ENCODE peak calls at places on chromosomes 16 and 17, in six cellular contexts. T is fibroblast of pulmonary artery, I is nephron progenitor cell, E is AG10803, A is type B pancreatic cell, M is left lung. H is an unnamed sample.

GRCh38 chr16:49961087-49961486 is 63.9 kb upstream of the CNEP1R1 start:
- DNase-seq in T (peak), I (no peak), E (peak), A (no peak), M (no peak), H (no peak)

GRCh38 chr16:4053663-4054479 is 62.4 kb downstream of the ADCY9 start:
- DNase-seq in T (peak), I (no peak), E (peak), A (peak), M (no peak), H (no peak)

GRCh38 chr17:42132941-42133340 is 10.3 kb downstream of the HSPB9 start:
- DNase-seq in T (peak), I (no peak), E (peak), A (no peak), M (peak), H (no peak)

GRCh38 chr16:62661435-62661834 is 625.2 kb upstream of the CDH8 start:
- DNase-seq in T (no peak), I (no peak), E (no peak), A (no peak), M (no peak), H (no peak)

GRCh38 chr17:41116292-41116691 is 1.9 kb downstream of the KRTAP4-11 start:
- DNase-seq in T (no peak), I (no peak), E (no peak), A (no peak), M (no peak), H (no peak)

GRCh38 chr16:3983081-3983520 is 102.6 kb upstream of the CREBBP start:
- DNase-seq in T (peak), I (peak), E (peak), A (peak), M (no peak), H (peak)

GRCh38 chr17:75856062-75856681 is 1.0 kb upstream of the WBP2 start:
- DNase-seq in T (no peak), I (no peak), E (no peak), A (peak), M (peak), H (no peak)

GRCh38 chr16:711548-712320 is 3.2 kb upstream of the METRN start:
- DNase-seq in T (peak), I (peak), E (peak), A (peak), M (peak), H (peak)

GRCh38 chr17:1485311-1485747 is 7.2 kb downstream of the MYO1C start:
- DNase-seq in T (no peak), I (peak), E (no peak), A (no peak), M (no peak), H (peak)

GRCh38 chr16:81632392-81633146 is 146.5 kb upstream of the PLCG2 start:
- DNase-seq in T (peak), I (no peak), E (peak), A (no peak), M (peak), H (peak)

GRCh38 chr16:27179500-27180072 is 23.7 kb upstream of the KDM8 start:
- DNase-seq in T (peak), I (peak), E (peak), A (peak), M (peak), H (peak)

GRCh38 chr17:64460955-64461354 is 12.0 kb downstream of the MILR1 start:
- DNase-seq in T (peak), I (no peak), E (peak), A (no peak), M (no peak), H (no peak)

GRCh38 chr16:86784267-86784626 is 205.9 kb downstream of the FOXL1 start:
- DNase-seq in T (no peak), I (no peak), E (peak), A (no peak), M (no peak), H (no peak)

GRCh38 chr17:59451706-59452105 is 113.7 kb upstream of the DHX40 start:
- DNase-seq in T (peak), I (no peak), E (peak), A (no peak), M (no peak), H (no peak)

GRCh38 chr17:82080789-82081464 is 15.3 kb upstream of the DUS1L start:
- DNase-seq in T (no peak), I (no peak), E (no peak), A (no peak), M (no peak), H (no peak)

GRCh38 chr16:86835981-86836380 is 257.6 kb downstream of the FOXL1 start:
- DNase-seq in T (no peak), I (no peak), E (no peak), A (no peak), M (no peak), H (no peak)

GRCh38 chr17:79986441-79987186 is 49.1 kb downstream of the TBC1D16 start:
- DNase-seq in T (peak), I (no peak), E (no peak), A (no peak), M (peak), H (no peak)

GRCh38 chr16:50166511-50167500 is 13.7 kb downstream of the TENT4B start:
- DNase-seq in T (no peak), I (no peak), E (no peak), A (no peak), M (no peak), H (no peak)

GRCh38 chr16:64975821-64976220 is 146.0 kb downstream of the CDH11 start:
- DNase-seq in T (peak), I (no peak), E (peak), A (no peak), M (no peak), H (no peak)

GRCh38 chr16:6880263-6880662 is 452.4 kb upstream of the RBFOX1 start:
- DNase-seq in T (no peak), I (no peak), E (no peak), A (no peak), M (no peak), H (no peak)

GRCh38 chr17:69654981-69655581 is 240.6 kb downstream of the MAP2K6 start:
- DNase-seq in T (peak), I (no peak), E (peak), A (no peak), M (no peak), H (no peak)

GRCh38 chr17:64343833-64344637 is 46.6 kb downstream of the PECAM1 start:
- DNase-seq in T (peak), I (peak), E (peak), A (no peak), M (peak), H (no peak)

GRCh38 chr17:4900231-4901107 is 1.1 kb downstream of the C17orf107 start:
- DNase-seq in T (no peak), I (no peak), E (no peak), A (no peak), M (peak), H (peak)

GRCh38 chr17:68459030-68459376 is 1.7 kb upstream of the WIPI1 start:
- DNase-seq in T (no peak), I (no peak), E (no peak), A (no peak), M (no peak), H (no peak)

GRCh38 chr17:72931163-72931562 is 161.3 kb downstream of the SLC39A11 start:
- DNase-seq in T (no peak), I (no peak), E (no peak), A (no peak), M (no peak), H (no peak)

GRCh38 chr17:41802961-41803682 is 8.6 kb downstream of the P3H4 start:
- DNase-seq in T (no peak), I (no peak), E (no peak), A (no peak), M (no peak), H (no peak)

GRCh38 chr17:82388223-82388921 is 16.8 kb downstream of the UTS2R start:
- DNase-seq in T (no peak), I (no peak), E (no peak), A (no peak), M (peak), H (no peak)

GRCh38 chr17:73952136-73952497 is 251.4 kb upstream of the RPL38 start:
- DNase-seq in T (no peak), I (peak), E (no peak), A (no peak), M (no peak), H (no peak)

GRCh38 chr17:9935408-9935807 is 30.3 kb upstream of the RCVRN start:
- DNase-seq in T (no peak), I (no peak), E (peak), A (no peak), M (no peak), H (no peak)

GRCh38 chr17:4934173-4934979 is 2.3 kb downstream of the GP1BA start:
- DNase-seq in T (peak), I (peak), E (peak), A (no peak), M (peak), H (no peak)

GRCh38 chr17:78146881-78147280 is 696 bp downstream of the C17orf99 start:
- DNase-seq in T (no peak), I (no peak), E (no peak), A (no peak), M (no peak), H (no peak)

GRCh38 chr17:63848834-63849689 is 6.6 kb upstream of the SMARCD2 start:
- DNase-seq in T (peak), I (peak), E (peak), A (peak), M (peak), H (peak)

GRCh38 chr17:81241648-81242420 is 2.7 kb downstream of the NDUFAF8 start:
- DNase-seq in T (peak), I (peak), E (peak), A (no peak), M (peak), H (peak)

GRCh38 chr16:28982949-28983348 is 1.9 kb upstream of the LAT start:
- DNase-seq in T (no peak), I (no peak), E (no peak), A (no peak), M (no peak), H (no peak)

GRCh38 chr16:15038689-15039088 is 17.2 kb downstream of the NTAN1 start:
- DNase-seq in T (no peak), I (no peak), E (no peak), A (no peak), M (no peak), H (no peak)

GRCh38 chr17:13204607-13205237 is 186.9 kb upstream of the ELAC2 start:
- DNase-seq in T (no peak), I (no peak), E (peak), A (no peak), M (no peak), H (no peak)
- TF ChIP-seq CTCF in T (no peak), I (no peak), E (no peak), A (no peak), M (no peak), H (no peak)

DNA sequence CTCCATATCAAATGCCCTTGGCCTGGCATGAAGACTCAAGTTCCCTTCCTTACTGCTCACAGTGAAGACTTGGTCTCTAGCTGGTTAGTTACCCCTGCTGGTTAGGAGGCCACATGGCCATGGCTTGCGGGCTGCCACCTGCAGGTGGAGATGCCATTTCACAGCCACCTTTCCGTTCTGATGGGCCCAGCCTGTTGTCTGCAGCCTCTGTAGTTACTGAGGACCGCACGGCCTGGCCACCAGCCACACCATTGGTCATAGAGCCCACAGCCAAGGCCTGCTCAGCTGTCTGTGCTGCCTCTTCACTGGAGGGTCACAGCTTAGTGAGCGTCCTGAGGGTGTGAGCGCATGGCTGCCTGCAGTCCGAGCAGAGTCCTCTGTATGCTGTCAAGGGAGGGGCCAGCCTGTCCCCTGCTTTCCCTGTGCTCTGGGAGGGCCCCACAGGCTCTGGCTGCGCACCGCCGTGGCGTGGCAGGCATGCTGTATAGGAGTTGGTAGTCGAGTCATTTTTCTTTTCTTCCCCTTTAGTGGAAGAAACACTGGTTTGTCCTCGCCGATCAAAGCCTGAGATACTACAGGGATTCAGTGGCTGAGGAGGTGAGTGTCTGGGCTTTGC is 59.2 kb downstream of the PLD6 start:
- DNase-seq in T (no peak), I (no peak), E (no peak), A (no peak), M (peak), H (no peak)
- TF ChIP-seq CTCF in T (no peak), I (no peak), E (peak), A (peak), M (no peak), H (peak)

GRCh38 chr16:57146735-57147134 is 39.1 kb downstream of the PSME3IP1 start:
- DNase-seq in T (no peak), I (no peak), E (no peak), A (no peak), M (peak), H (no peak)
- TF ChIP-seq CTCF in T (peak), I (peak), E (peak), A (peak), M (no peak), H (no peak)

GRCh38 chr17:34998205-34998604 is 17.9 kb downstream of the LIG3 start:
- DNase-seq in T (peak), I (peak), E (peak), A (no peak), M (peak), H (peak)
- TF ChIP-seq CTCF in T (peak), I (peak), E (peak), A (peak), M (peak), H (peak)

GRCh38 chr16:17206712-17207111 is 264.0 kb downstream of the XYLT1 start:
- DNase-seq in T (no peak), I (no peak), E (peak), A (no peak), M (no peak), H (no peak)
- TF ChIP-seq CTCF in T (no peak), I (no peak), E (peak), A (peak), M (no peak), H (no peak)

GRCh38 chr16:58678269-58678668 is 6.3 kb downstream of the SLC38A7 start:
- DNase-seq in T (no peak), I (no peak), E (no peak), A (no peak), M (no peak), H (no peak)

GRCh38 chr16:58684354-58685083 is at the start of gene SLC38A7:
- DNase-seq in T (peak), I (peak), E (peak), A (peak), M (peak), H (peak)

GRCh38 chr16:58684001-58684353 is 593 bp downstream of the SLC38A7 start:
- DNase-seq in T (peak), I (no peak), E (peak), A (no peak), M (no peak), H (no peak)

GRCh38 chr16:58679763-58680162 is 4.8 kb downstream of the SLC38A7 start:
- DNase-seq in T (no peak), I (no peak), E (no peak), A (no peak), M (no peak), H (no peak)

GRCh38 chr16:58678716-58679115 is 5.9 kb downstream of the SLC38A7 start:
- DNase-seq in T (peak), I (no peak), E (peak), A (no peak), M (no peak), H (no peak)
- TF ChIP-seq CTCF in T (no peak), I (no peak), E (no peak), A (no peak), M (no peak), H (no peak)

GRCh38 chr17:43211123-43211479 is 574 bp upstream of the TMEM106A start:
- DNase-seq in T (no peak), I (no peak), E (no peak), A (no peak), M (no peak), H (no peak)
- TF ChIP-seq CTCF in T (no peak), I (no peak), E (no peak), A (no peak), M (no peak), H (no peak)